ENCODE peak calls at places on chromosome 20, in five cellular contexts. S is adrenal gland, U is right lobe of liver, Z is breast epithelium, R is body of pancreas. B is an unnamed sample.
A peak's percentile ranks its signal among the peaks of the same experiment; 100 is the strongest.

GRCh38 chr20:25399038-25399430 is 8.4 kb upstream of the ABHD12 start:
- DNase-seq in S (peak; percentile 62), U (no peak), Z (no peak), R (peak; percentile 41), B (peak; percentile 50)

GRCh38 chr20:45843506-45843905 is 9.9 kb downstream of the SNX21 start:
- DNase-seq in S (no peak), U (no peak), Z (no peak), R (no peak), B (no peak)

GRCh38 chr20:37725165-37725564 is 31.3 kb downstream of the CTNNBL1 start:
- DNase-seq in S (no peak), U (peak; percentile 49), Z (no peak), R (no peak), B (no peak)

GRCh38 chr20:57384486-57384885 is 6.7 kb upstream of the RBM38 start:
- DNase-seq in S (no peak), U (no peak), Z (no peak), R (no peak), B (no peak)

GRCh38 chr20:37564388-37565133 is 36.9 kb upstream of the BLCAP start:
- DNase-seq in S (peak; percentile 32), U (peak; percentile 45), Z (no peak), R (peak; percentile 50), B (peak; percentile 69)

GRCh38 chr20:53364617-53365016 is 229.0 kb downstream of the ZNF217 start:
- DNase-seq in S (no peak), U (no peak), Z (no peak), R (no peak), B (no peak)

GRCh38 chr20:36861625-36861874 is 14.4 kb upstream of the TLDC2 start:
- DNase-seq in S (peak; percentile 61), U (no peak), Z (no peak), R (no peak), B (no peak)

GRCh38 chr20:24752612-24753011 is 196.5 kb upstream of the CST7 start:
- DNase-seq in S (no peak), U (no peak), Z (no peak), R (no peak), B (no peak)

GRCh38 chr20:61904456-61904855 is 161.2 kb downstream of the TAF4 start:
- DNase-seq in S (no peak), U (no peak), Z (no peak), R (no peak), B (no peak)

GRCh38 chr20:15380770-15381169 is 1043.4 kb upstream of the FLRT3 start:
- DNase-seq in S (no peak), U (no peak), Z (no peak), R (no peak), B (no peak)

GRCh38 chr20:10309326-10309725 is 90.7 kb downstream of the SNAP25 start:
- DNase-seq in S (no peak), U (no peak), Z (no peak), R (no peak), B (no peak)

GRCh38 chr20:21633829-21634228 is 71.6 kb upstream of the PAX1 start:
- DNase-seq in S (no peak), U (no peak), Z (no peak), R (no peak), B (no peak)

GRCh38 chr20:47427746-47428145 is 71.2 kb upstream of the ZMYND8 start:
- DNase-seq in S (no peak), U (no peak), Z (no peak), R (no peak), B (no peak)

GRCh38 chr20:53707341-53708102 is 113.9 kb upstream of the ZNF217 start:
- DNase-seq in S (peak; percentile 10), U (no peak), Z (no peak), R (no peak), B (no peak)

GRCh38 chr20:35007413-35007812 is 51.7 kb downstream of the MYH7B start:
- DNase-seq in S (no peak), U (no peak), Z (no peak), R (peak; percentile 9), B (peak; percentile 14)

GRCh38 chr20:14536738-14537137 is 199.3 kb upstream of the FLRT3 start:
- DNase-seq in S (no peak), U (no peak), Z (no peak), R (no peak), B (no peak)

GRCh38 chr20:39129523-39129922 is 167.4 kb downstream of the DHX35 start:
- DNase-seq in S (no peak), U (no peak), Z (no peak), R (no peak), B (no peak)

GRCh38 chr20:21505161-21505809 is 8.6 kb downstream of the NKX2-2 start:
- DNase-seq in S (peak; percentile 73), U (peak; percentile 82), Z (no peak), R (peak; percentile 71), B (peak; percentile 87)

GRCh38 chr20:4794846-4795245 is 73.1 kb downstream of the PRND start:
- DNase-seq in S (no peak), U (no peak), Z (no peak), R (no peak), B (no peak)

GRCh38 chr20:58511861-58512260 is 3.3 kb downstream of the APCDD1L start:
- DNase-seq in S (no peak), U (no peak), Z (no peak), R (no peak), B (no peak)

GRCh38 chr20:20499469-20499868 is 131.6 kb downstream of the INSM1 start:
- DNase-seq in S (no peak), U (no peak), Z (no peak), R (no peak), B (no peak)

GRCh38 chr20:10686356-10687169 is 12.8 kb upstream of the JAG1 start:
- DNase-seq in S (no peak), U (no peak), Z (no peak), R (no peak), B (no peak)

GRCh38 chr20:58702859-58703648 is 10.5 kb downstream of the NPEPL1 start:
- DNase-seq in S (no peak), U (no peak), Z (no peak), R (peak; percentile 2), B (no peak)

GRCh38 chr20:4951299-4951698 is 50.0 kb downstream of the SLC23A2 start:
- DNase-seq in S (peak; percentile 86), U (no peak), Z (no peak), R (no peak), B (peak; percentile 29)

GRCh38 chr20:45104786-45105185 is 3.9 kb upstream of the KCNS1 start:
- DNase-seq in S (no peak), U (no peak), Z (no peak), R (no peak), B (no peak)

GRCh38 chr20:15930324-15931305 is 642.6 kb downstream of the KIF16B start:
- DNase-seq in S (peak; percentile 73), U (no peak), Z (no peak), R (no peak), B (peak; percentile 26)

GRCh38 chr20:44579313-44580090 is 2.9 kb upstream of the PKIG start:
- DNase-seq in S (no peak), U (no peak), Z (no peak), R (no peak), B (no peak)

GRCh38 chr20:41089555-41089954 is 47.8 kb upstream of the PLCG1 start:
- DNase-seq in S (no peak), U (no peak), Z (no peak), R (no peak), B (no peak)

GRCh38 chr20:32478576-32478975 is 106.6 kb downstream of the NOL4L start:
- DNase-seq in S (no peak), U (no peak), Z (no peak), R (no peak), B (no peak)
- H3K4me3 ChIP-seq in S (no peak overlapping the region), U (no peak overlapping the region), Z (no peak overlapping the region), R (no peak overlapping the region), B (no peak overlapping the region)

DNA sequence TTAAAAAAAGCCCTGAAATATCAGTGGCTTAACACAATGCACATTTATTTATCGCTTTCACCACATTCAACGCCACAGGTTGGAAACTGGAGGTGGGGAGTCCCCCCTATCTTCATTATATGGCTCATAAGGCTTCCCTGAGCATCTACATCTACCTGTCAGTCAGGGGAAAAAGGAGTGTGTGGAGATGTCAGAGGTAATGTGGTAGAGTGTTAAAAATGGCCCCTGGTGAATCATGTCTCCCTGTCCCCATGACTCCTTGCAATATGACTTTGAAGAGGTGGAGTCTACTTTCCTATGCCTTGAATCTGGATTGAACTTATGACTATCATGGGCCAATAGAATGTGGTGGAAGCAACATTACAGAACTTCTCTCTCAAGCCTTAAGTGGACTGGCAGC is 65.5 kb upstream of the BTBD3 start:
- DNase-seq in S (no peak), U (no peak), Z (no peak), R (no peak), B (no peak)
- TF ChIP-seq POLR2A in S (no peak), U (no peak), Z (no peak), R (no peak), B (no peak)

DNA sequence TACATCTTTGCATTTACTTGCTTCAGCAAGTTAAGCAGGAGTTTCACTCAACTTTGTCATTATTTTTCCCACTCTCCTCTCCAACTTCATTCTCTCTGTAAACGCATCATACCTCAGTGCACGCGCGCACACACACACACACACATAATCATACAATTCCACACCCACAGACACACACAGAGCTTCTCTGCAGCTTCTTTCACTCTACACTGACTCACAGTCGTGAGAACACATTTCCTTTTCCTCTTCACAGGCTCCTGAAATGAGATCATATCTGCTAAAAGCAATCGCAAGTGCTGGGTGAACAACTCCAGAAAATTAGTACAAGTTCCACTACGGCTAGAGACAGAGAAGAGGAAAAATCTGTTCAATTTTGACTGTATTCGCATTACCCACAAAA is 215.4 kb downstream of the PTPRT start:
- DNase-seq in S (no peak), U (no peak), Z (no peak), R (no peak), B (no peak)
- H3K4me3 ChIP-seq in S (no peak overlapping the region), U (no peak overlapping the region), Z (no peak overlapping the region), R (no peak overlapping the region), B (no peak overlapping the region)

GRCh38 chr20:63911171-63911570 is 16.2 kb downstream of the DNAJC5 start:
- DNase-seq in S (peak; percentile 56), U (no peak), Z (no peak), R (peak; percentile 83), B (no peak)
- TF ChIP-seq POLR2A in S (no peak), U (no peak), Z (no peak), R (no peak), B (no peak)

GRCh38 chr20:3660262-3661059 is 2.7 kb downstream of the GFRA4 start:
- DNase-seq in S (no peak), U (no peak), Z (no peak), R (peak; percentile 1), B (no peak)
- H3K4me3 ChIP-seq in S (no peak overlapping the region), U (no peak overlapping the region), Z (peak overlapping the region; percentile 22), R (no peak overlapping the region), B (peak overlapping the region; percentile 31)

GRCh38 chr20:49281059-49281912 is 3.4 kb upstream of the ZNFX1 start:
- DNase-seq in S (no peak), U (no peak), Z (no peak), R (no peak), B (no peak)

GRCh38 chr20:49278817-49279676 is 1.2 kb upstream of the ZNFX1 start:
- DNase-seq in S (peak; percentile 32), U (no peak), Z (no peak), R (peak; percentile 32), B (peak; percentile 21)

GRCh38 chr20:49279677-49280462 is 2.0 kb upstream of the ZNFX1 start:
- DNase-seq in S (no peak), U (no peak), Z (no peak), R (no peak), B (no peak)

GRCh38 chr20:49281913-49282467 is 4.1 kb upstream of the ZNFX1 start:
- DNase-seq in S (no peak), U (no peak), Z (no peak), R (no peak), B (no peak)

GRCh38 chr20:49280463-49281058 is 2.7 kb upstream of the ZNFX1 start:
- DNase-seq in S (no peak), U (no peak), Z (no peak), R (no peak), B (no peak)
- TF ChIP-seq POLR2A in S (no peak), U (no peak), Z (no peak), R (no peak), B (no peak)